ENCODE peak calls at places on chromosomes 13 and 19, in ten cellular contexts. O is GM23338; K is stimulated activated CD8-positive, alpha-beta memory T cell treated with anti-CD3 and anti-CD28 coated beads, Interleukin-7, amount 100 ng/mL, for 48 hours; C is left ventricle myocardium inferior; G is kidney epithelial cell; I is HT1080; R is cardiac fibroblast; D is fibroblast of mammary gland; B is C1 segment of cervical spinal cord; J is heart right ventricle. A is an unnamed sample.
A peak's percentile ranks its signal among the peaks of the same experiment; 100 is the strongest.

GRCh38 chr19:35208121-35208520 is 20.4 kb downstream of the FAM187B start:
- DNase-seq in O (no peak), K (no peak), C (no peak), G (no peak), I (no peak), R (no peak), D (no peak), B (no peak), J (no peak), A (no peak)

GRCh38 chr19:15869109-15869555 is 28.7 kb downstream of the CYP4F2 start:
- DNase-seq in O (peak; percentile 46), K (no peak), C (no peak), G (no peak), I (peak; percentile 54), R (peak; percentile 5), D (peak; percentile 29), B (no peak), J (peak; percentile 15), A (peak; percentile 78)

GRCh38 chr13:87678353-87678752 is 7.2 kb downstream of the SLITRK5 start:
- DNase-seq in O (no peak), K (no peak), C (no peak), G (no peak), I (no peak), R (no peak), D (no peak), B (peak; percentile 28), J (no peak), A (no peak)

GRCh38 chr19:33621811-33622504 is at the start of gene CHST8:
- DNase-seq in O (peak; percentile 82), K (no peak), C (peak; percentile 40), G (no peak), I (no peak), R (peak; percentile 12), D (peak; percentile 6), B (peak; percentile 26), J (peak; percentile 45), A (peak; percentile 62)

GRCh38 chr19:43779147-43779819 is 1.5 kb downstream of the KCNN4 start:
- DNase-seq in O (no peak), K (no peak), C (peak; percentile 36), G (no peak), I (peak; percentile 48), R (no peak), D (no peak), B (peak; percentile 39), J (no peak), A (no peak)

GRCh38 chr19:43460362-43461016 is 4.9 kb downstream of the LYPD3 start:
- DNase-seq in O (peak; percentile 30), K (no peak), C (no peak), G (no peak), I (no peak), R (no peak), D (no peak), B (no peak), J (no peak), A (no peak)

GRCh38 chr13:29648760-29649159 is 53.3 kb upstream of the SLC7A1 start:
- DNase-seq in O (no peak), K (no peak), C (no peak), G (no peak), I (no peak), R (no peak), D (no peak), B (no peak), J (no peak), A (no peak)

GRCh38 chr19:47540748-47541147 is 25.9 kb upstream of the NAPA start:
- DNase-seq in O (peak; percentile 74), K (no peak), C (no peak), G (no peak), I (peak; percentile 20), R (peak; percentile 53), D (peak; percentile 57), B (no peak), J (no peak), A (peak; percentile 41)

GRCh38 chr13:24493356-24493755 is 19.2 kb downstream of the PARP4 start:
- DNase-seq in O (no peak), K (no peak), C (no peak), G (no peak), I (no peak), R (no peak), D (peak; percentile 18), B (no peak), J (no peak), A (no peak)

GRCh38 chr13:43776680-43777079 is 10.1 kb downstream of the ENOX1 start:
- DNase-seq in O (peak; percentile 31), K (no peak), C (no peak), G (no peak), I (peak; percentile 57), R (peak; percentile 69), D (peak; percentile 25), B (no peak), J (no peak), A (no peak)

GRCh38 chr19:36997843-36998235 is 80.4 kb upstream of the ZNF420 start:
- DNase-seq in O (no peak), K (no peak), C (no peak), G (no peak), I (no peak), R (no peak), D (no peak), B (no peak), J (no peak), A (no peak)

GRCh38 chr13:91031508-91031907 is 316.0 kb upstream of the MIR17HG start:
- DNase-seq in O (peak; percentile 44), K (no peak), C (no peak), G (no peak), I (no peak), R (no peak), D (no peak), B (no peak), J (no peak), A (no peak)

GRCh38 chr19:18230941-18231734 is 4.9 kb upstream of the PDE4C start:
- DNase-seq in O (peak; percentile 34), K (no peak), C (no peak), G (no peak), I (peak; percentile 26), R (peak; percentile 27), D (no peak), B (no peak), J (no peak), A (no peak)

GRCh38 chr13:92387245-92387644 is 839.4 kb upstream of the GPC6 start:
- DNase-seq in O (no peak), K (no peak), C (no peak), G (no peak), I (no peak), R (no peak), D (no peak), B (no peak), J (no peak), A (no peak)

GRCh38 chr13:112434032-112434431 is 57.9 kb downstream of the SPACA7 start:
- DNase-seq in O (no peak), K (no peak), C (no peak), G (no peak), I (no peak), R (no peak), D (no peak), B (no peak), J (no peak), A (no peak)

GRCh38 chr13:49450105-49450819 is 6.2 kb downstream of the SETDB2 start:
- DNase-seq in O (no peak), K (no peak), C (no peak), G (no peak), I (no peak), R (no peak), D (no peak), B (no peak), J (no peak), A (no peak)

GRCh38 chr13:80469841-80470378 is 129.0 kb upstream of the SPRY2 start:
- DNase-seq in O (no peak), K (no peak), C (peak; percentile 77), G (peak; percentile 12), I (peak; percentile 81), R (peak; percentile 98), D (peak; percentile 99), B (no peak), J (peak; percentile 73), A (no peak)

GRCh38 chr19:8611391-8611883 is 922 bp upstream of the ADAMTS10 start:
- DNase-seq in O (peak; percentile 59), K (no peak), C (no peak), G (no peak), I (no peak), R (no peak), D (no peak), B (no peak), J (no peak), A (no peak)

GRCh38 chr19:43354305-43354627 is 780 bp downstream of the CD177 start:
- DNase-seq in O (peak; percentile 87), K (no peak), C (no peak), G (no peak), I (no peak), R (no peak), D (no peak), B (no peak), J (no peak), A (no peak)

GRCh38 chr13:84894749-84895148 is 904.5 kb downstream of the SLITRK6 start:
- DNase-seq in O (peak; percentile 24), K (no peak), C (no peak), G (no peak), I (no peak), R (no peak), D (no peak), B (no peak), J (no peak), A (no peak)

GRCh38 chr13:44843403-44843802 is 145.9 kb downstream of the NUFIP1 start:
- DNase-seq in O (no peak), K (no peak), C (no peak), G (no peak), I (peak; percentile 76), R (peak; percentile 72), D (peak; percentile 77), B (no peak), J (no peak), A (no peak)

GRCh38 chr19:5968431-5969373 is 9.2 kb downstream of the RANBP3 start:
- DNase-seq in O (peak; percentile 72), K (no peak), C (no peak), G (no peak), I (no peak), R (no peak), D (no peak), B (no peak), J (no peak), A (no peak)

GRCh38 chr13:91247768-91248167 is 99.7 kb upstream of the MIR17HG start:
- DNase-seq in O (peak; percentile 34), K (no peak), C (no peak), G (no peak), I (no peak), R (no peak), D (peak; percentile 1), B (no peak), J (no peak), A (no peak)

GRCh38 chr13:48945626-48946025 is 30.1 kb upstream of the FNDC3A start:
- DNase-seq in O (no peak), K (no peak), C (no peak), G (no peak), I (no peak), R (no peak), D (no peak), B (no peak), J (no peak), A (no peak)